ENCODE peak calls at places on chromosomes 2 and 18, in four cellular contexts. A, B, W and X are unnamed samples.

GRCh38 chr2:217935901-217936684 is 66.7 kb downstream of the TNS1 start:
- DNase-seq in A (no peak), B (no peak), W (no peak), X (no peak)

GRCh38 chr2:165427686-165428085 is 41.8 kb upstream of the CSRNP3 start:
- DNase-seq in A (no peak), B (no peak), W (no peak), X (no peak)

GRCh38 chr18:3998698-3999333 is 456.3 kb downstream of the DLGAP1 start:
- DNase-seq in A (no peak), B (peak), W (no peak), X (no peak)

GRCh38 chr2:230443540-230443939 is 27.5 kb downstream of the SP100 start:
- DNase-seq in A (no peak), B (peak), W (no peak), X (no peak)

GRCh38 chr18:36296591-36297418 is 708 bp upstream of the FHOD3 start:
- DNase-seq in A (peak), B (peak), W (peak), X (no peak)

GRCh38 chr2:161078211-161078539 is 82.1 kb upstream of the TANK start:
- DNase-seq in A (no peak), B (no peak), W (no peak), X (no peak)

GRCh38 chr18:72700961-72701710 is 157.0 kb upstream of the CBLN2 start:
- DNase-seq in A (no peak), B (peak), W (no peak), X (no peak)

GRCh38 chr2:238021327-238021726 is 39.5 kb upstream of the SCLY start:
- DNase-seq in A (no peak), B (peak), W (no peak), X (no peak)

GRCh38 chr2:223314831-223315230 is 262.8 kb downstream of the KCNE4 start:
- DNase-seq in A (no peak), B (peak), W (no peak), X (no peak)

GRCh38 chr18:60067426-60068210 is 167.8 kb downstream of the PMAIP1 start:
- DNase-seq in A (no peak), B (peak), W (no peak), X (no peak)

GRCh38 chr2:203498161-203498560 is 36.9 kb downstream of the RAPH1 start:
- DNase-seq in A (peak), B (peak), W (no peak), X (no peak)

GRCh38 chr2:180012523-180012922 is 5.4 kb upstream of the CWC22 start:
- DNase-seq in A (no peak), B (peak), W (no peak), X (no peak)

GRCh38 chr2:197310940-197311485 is 433 bp upstream of the ANKRD44 start:
- DNase-seq in A (no peak), B (no peak), W (no peak), X (no peak)

GRCh38 chr2:46574457-46575354 is 95.3 kb downstream of the TMEM247 start:
- DNase-seq in A (no peak), B (no peak), W (no peak), X (no peak)

GRCh38 chr18:48767090-48767670 is 183.6 kb downstream of the SMAD7 start:
- DNase-seq in A (no peak), B (no peak), W (no peak), X (no peak)

GRCh38 chr18:76619342-76620315 is 124.6 kb upstream of the ZNF516 start:
- DNase-seq in A (no peak), B (peak), W (peak), X (no peak)

GRCh38 chr2:132804045-132804444 is 134.0 kb upstream of the LYPD1 start:
- DNase-seq in A (no peak), B (peak), W (no peak), X (no peak)

GRCh38 chr2:18926633-18927524 is 337.5 kb upstream of the NT5C1B start:
- DNase-seq in A (no peak), B (no peak), W (no peak), X (no peak)

GRCh38 chr2:25825238-25825637 is 53.0 kb downstream of the ASXL2 start:
- DNase-seq in A (no peak), B (no peak), W (no peak), X (no peak)

GRCh38 chr2:27316655-27317412 is 6.1 kb downstream of the MPV17 start:
- DNase-seq in A (no peak), B (no peak), W (no peak), X (no peak)

GRCh38 chr2:10359246-10359645 is 56.5 kb downstream of the HPCAL1 start:
- DNase-seq in A (no peak), B (no peak), W (no peak), X (no peak)

GRCh38 chr2:216083464-216084279 is 2.0 kb downstream of the TMEM169 start:
- DNase-seq in A (no peak), B (peak), W (peak), X (no peak)

GRCh38 chr2:228039752-228040534 is 141.5 kb downstream of the SPHKAP start:
- DNase-seq in A (peak), B (peak), W (no peak), X (no peak)

GRCh38 chr2:88185480-88185879 is 15.3 kb downstream of the THNSL2 start:
- DNase-seq in A (no peak), B (no peak), W (no peak), X (no peak)

GRCh38 chr2:173766537-173767289 is 198.5 kb downstream of the SP3 start:
- DNase-seq in A (no peak), B (no peak), W (no peak), X (no peak)

GRCh38 chr2:96157649-96158553 is 12.7 kb upstream of the DUSP2 start:
- DNase-seq in A (no peak), B (no peak), W (no peak), X (peak)

GRCh38 chr18:58615150-58616132 is 13.4 kb downstream of the ALPK2 start:
- DNase-seq in A (no peak), B (peak), W (no peak), X (peak)

GRCh38 chr2:26805241-26805676 is 19.4 kb downstream of the CENPA start:
- DNase-seq in A (no peak), B (peak), W (no peak), X (no peak)

GRCh38 chr2:178891265-178891958 is 84.2 kb upstream of the TTN start:
- DNase-seq in A (peak), B (peak), W (peak), X (peak)

GRCh38 chr2:152466041-152466440 is 131.1 kb downstream of the FMNL2 start:
- DNase-seq in A (no peak), B (peak), W (no peak), X (no peak)

GRCh38 chr2:1601064-1601405 is 143.3 kb downstream of the PXDN start:
- DNase-seq in A (no peak), B (no peak), W (no peak), X (no peak)

GRCh38 chr2:30771200-30771599 is 36.0 kb downstream of the CAPN13 start:
- DNase-seq in A (no peak), B (no peak), W (no peak), X (no peak)

GRCh38 chr18:1304392-1304992 is 399.8 kb downstream of the ADCYAP1 start:
- DNase-seq in A (no peak), B (no peak), W (no peak), X (no peak)

GRCh38 chr2:147712051-147712450 is 132.8 kb upstream of the ACVR2A start:
- DNase-seq in A (no peak), B (peak), W (no peak), X (no peak)

GRCh38 chr18:21489119-21489750 is 111.3 kb downstream of the ESCO1 start:
- DNase-seq in A (peak), B (peak), W (peak), X (no peak)

GRCh38 chr2:70647873-70648481 is 94.4 kb upstream of the TGFA start:
- DNase-seq in A (peak), B (peak), W (peak), X (no peak)

GRCh38 chr2:16006537-16007166 is 66.3 kb downstream of the MYCN start:
- DNase-seq in A (no peak), B (no peak), W (no peak), X (no peak)